ENCODE peak calls at places on chromosomes 16 and 17, in ten cellular contexts. D, C, P, S, Q, Z, F, W, E and H are unnamed samples.
A peak's percentile ranks its signal among the peaks of the same experiment; 100 is the strongest.

GRCh38 chr17:65170839-65171238 is 33.7 kb downstream of the RGS9 start:
- DNase-seq in D (no peak), C (no peak), P (no peak), S (peak; percentile 55), Q (no peak), Z (no peak), F (no peak), W (no peak), E (no peak), H (no peak)

GRCh38 chr17:68200689-68201424 is 47.0 kb upstream of the AMZ2 start:
- DNase-seq in D (peak; percentile 90), C (peak; percentile 94), P (peak; percentile 54), S (peak; percentile 62), Q (peak; percentile 58), Z (peak; percentile 92), F (peak; percentile 70), W (peak; percentile 85), E (peak; percentile 93), H (peak; percentile 68)

GRCh38 chr17:81712468-81713003 is 452 bp downstream of the SLC25A10 start:
- DNase-seq in D (no peak), C (no peak), P (no peak), S (no peak), Q (no peak), Z (no peak), F (peak; percentile 72), W (no peak), E (no peak), H (peak; percentile 71)

GRCh38 chr17:61335105-61335844 is 64.4 kb upstream of the TBX2 start:
- DNase-seq in D (no peak), C (peak; percentile 34), P (no peak), S (peak; percentile 93), Q (no peak), Z (no peak), F (no peak), W (no peak), E (no peak), H (no peak)

GRCh38 chr16:71811261-71811803 is 2.7 kb upstream of the AP1G1 start:
- DNase-seq in D (no peak), C (no peak), P (no peak), S (peak; percentile 60), Q (no peak), Z (no peak), F (no peak), W (no peak), E (no peak), H (no peak)

GRCh38 chr16:15652293-15653001 is 2.4 kb downstream of the NDE1 start:
- DNase-seq in D (no peak), C (no peak), P (no peak), S (no peak), Q (no peak), Z (peak; percentile 38), F (no peak), W (peak; percentile 8), E (no peak), H (no peak)

GRCh38 chr17:64240261-64240740 is 22.8 kb downstream of the TEX2 start:
- DNase-seq in D (no peak), C (no peak), P (no peak), S (peak; percentile 21), Q (no peak), Z (no peak), F (peak; percentile 36), W (no peak), E (no peak), H (peak; percentile 59)

GRCh38 chr17:10471853-10472252 is 2.5 kb upstream of the MYH4 start:
- DNase-seq in D (no peak), C (no peak), P (no peak), S (peak; percentile 3), Q (no peak), Z (no peak), F (no peak), W (no peak), E (no peak), H (no peak)

GRCh38 chr16:53503270-53503911 is 382 bp upstream of the AKTIP start:
- DNase-seq in D (peak; percentile 100), C (peak; percentile 100), P (peak; percentile 100), S (peak; percentile 100), Q (peak; percentile 100), Z (peak; percentile 100), F (peak; percentile 98), W (peak; percentile 100), E (peak; percentile 100), H (peak; percentile 99)

GRCh38 chr16:53506254-53506653 is 3.2 kb upstream of the AKTIP start:
- DNase-seq in D (no peak), C (peak; percentile 58), P (no peak), S (no peak), Q (no peak), Z (no peak), F (no peak), W (no peak), E (peak; percentile 17), H (no peak)

GRCh38 chr16:53504665-53505064 is 1.7 kb upstream of the AKTIP start:
- DNase-seq in D (no peak), C (peak; percentile 70), P (peak; percentile 40), S (peak; percentile 46), Q (no peak), Z (no peak), F (no peak), W (no peak), E (peak; percentile 80), H (no peak)

GRCh38 chr16:53502331-53503269 is at the start of gene AKTIP:
- DNase-seq in D (no peak), C (no peak), P (peak; percentile 39), S (peak; percentile 52), Q (no peak), Z (peak; percentile 71), F (peak; percentile 55), W (peak; percentile 83), E (peak; percentile 91), H (peak; percentile 39)

GRCh38 chr16:53504161-53504663 is 1.2 kb upstream of the AKTIP start:
- DNase-seq in D (peak; percentile 68), C (peak; percentile 88), P (peak; percentile 62), S (peak; percentile 31), Q (no peak), Z (peak; percentile 63), F (no peak), W (peak; percentile 51), E (peak; percentile 92), H (peak; percentile 23)
- TF ChIP-seq POLR2A in D (no peak), C (no peak), P (no peak), S (no peak), Q (no peak), Z (no peak), F (no peak), W (no peak), E (no peak), H (no peak)

GRCh38 chr16:85157813-85158701 is 45.8 kb upstream of the CIBAR2 start:
- DNase-seq in D (no peak), C (no peak), P (no peak), S (no peak), Q (no peak), Z (no peak), F (no peak), W (no peak), E (no peak), H (no peak)
- TF ChIP-seq POLR2A in D (no peak), C (no peak), P (no peak), S (no peak), Q (no peak), Z (no peak), F (no peak), W (no peak), E (no peak), H (no peak)

GRCh38 chr17:77446959-77447634 is 306.3 kb downstream of the SEC14L1 start:
- DNase-seq in D (no peak), C (no peak), P (peak; percentile 56), S (peak; percentile 87), Q (no peak), Z (no peak), F (no peak), W (no peak), E (no peak), H (no peak)

GRCh38 chr17:77443743-77444260 is 303.0 kb downstream of the SEC14L1 start:
- DNase-seq in D (no peak), C (no peak), P (no peak), S (no peak), Q (no peak), Z (no peak), F (no peak), W (no peak), E (no peak), H (no peak)

GRCh38 chr17:77445908-77446535 is 305.3 kb downstream of the SEC14L1 start:
- DNase-seq in D (no peak), C (peak; percentile 93), P (no peak), S (peak; percentile 56), Q (no peak), Z (peak; percentile 94), F (no peak), W (peak; percentile 70), E (no peak), H (peak; percentile 40)

GRCh38 chr17:77444653-77445029 is 303.9 kb downstream of the SEC14L1 start:
- DNase-seq in D (no peak), C (no peak), P (peak; percentile 61), S (peak; percentile 78), Q (no peak), Z (no peak), F (peak; percentile 59), W (peak; percentile 55), E (no peak), H (no peak)

DNA sequence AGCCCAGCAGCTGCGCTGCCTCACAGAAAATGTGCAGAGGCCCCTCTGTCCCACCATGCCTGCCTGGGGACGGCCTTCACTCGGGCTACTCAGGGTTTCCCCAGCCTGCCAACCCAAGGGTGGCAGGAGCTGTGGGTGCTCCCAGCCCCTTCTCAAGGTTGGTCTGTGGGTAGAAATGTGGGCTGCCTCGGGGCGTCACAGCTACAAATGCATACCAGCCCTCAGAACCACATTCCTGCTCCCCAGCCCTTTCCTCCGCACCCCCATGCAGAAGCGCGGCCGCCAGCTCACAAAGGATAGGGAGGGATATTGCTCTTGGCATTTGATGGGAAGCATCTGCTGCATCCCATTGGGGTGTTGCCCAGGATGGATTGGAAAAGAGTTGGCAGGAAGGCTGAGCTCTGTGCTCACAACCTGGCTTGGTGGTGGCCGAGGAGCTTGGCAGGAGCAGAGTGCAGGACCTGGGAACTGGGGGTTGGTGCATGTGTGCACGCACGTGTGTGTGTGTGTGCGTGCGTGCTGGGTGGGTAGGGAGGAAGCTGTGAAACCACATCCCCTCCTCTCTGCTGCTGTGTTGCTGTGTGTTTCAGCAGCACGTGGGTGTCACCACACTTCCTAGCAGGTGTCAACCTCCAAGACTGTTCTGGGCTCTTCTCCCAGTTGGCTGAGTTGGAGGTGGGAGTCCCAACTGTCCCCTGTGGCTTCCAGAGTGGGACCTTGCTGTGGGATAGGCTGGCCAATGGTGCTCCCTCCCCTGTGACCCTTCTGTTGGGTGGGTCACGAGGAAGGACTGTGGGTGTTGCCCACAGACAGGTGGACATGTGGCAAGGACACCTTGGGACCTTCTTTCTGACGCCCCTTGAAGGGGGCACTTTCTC is 304.5 kb downstream of the SEC14L1 start:
- DNase-seq in D (no peak), C (peak; percentile 96), P (peak; percentile 66), S (peak; percentile 66), Q (no peak), Z (peak; percentile 95), F (no peak), W (no peak), E (no peak), H (no peak)
- TF ChIP-seq POLR2A in D (no peak), C (no peak), P (no peak), S (no peak), Q (no peak), Z (peak; percentile 9), F (no peak), W (no peak), E (no peak), H (no peak)

GRCh38 chr16:84773312-84773711 is 46.5 kb upstream of the CRISPLD2 start:
- DNase-seq in D (no peak), C (no peak), P (no peak), S (no peak), Q (no peak), Z (no peak), F (no peak), W (no peak), E (no peak), H (no peak)

GRCh38 chr16:84777435-84777834 is 42.4 kb upstream of the CRISPLD2 start:
- DNase-seq in D (no peak), C (no peak), P (no peak), S (no peak), Q (no peak), Z (no peak), F (no peak), W (no peak), E (no peak), H (no peak)

GRCh38 chr16:84775262-84775810 is 44.4 kb upstream of the CRISPLD2 start:
- DNase-seq in D (no peak), C (no peak), P (no peak), S (no peak), Q (no peak), Z (no peak), F (no peak), W (no peak), E (no peak), H (no peak)

GRCh38 chr16:84778720-84779119 is 41.1 kb upstream of the CRISPLD2 start:
- DNase-seq in D (no peak), C (no peak), P (no peak), S (no peak), Q (no peak), Z (no peak), F (no peak), W (no peak), E (no peak), H (no peak)

GRCh38 chr16:84774810-84775209 is 45.0 kb upstream of the CRISPLD2 start:
- DNase-seq in D (no peak), C (no peak), P (peak; percentile 63), S (peak; percentile 98), Q (no peak), Z (no peak), F (no peak), W (no peak), E (no peak), H (no peak)
- TF ChIP-seq POLR2A in D (no peak), C (no peak), P (no peak), S (no peak), Q (no peak), Z (no peak), F (no peak), W (no peak), E (peak; percentile 8), H (no peak)